ENCODE peak calls at places on chromosomes 2 and 18, in seven cellular contexts. One of them, this sample, is unnamed.

GRCh38 chr2:133317161-133317560 is 251.1 kb downstream of the NCKAP5 start:
- DNase-seq in AG04450: no peak
- DNase-seq in hepatocyte: no peak
- DNase-seq in ovary: no peak
- DNase-seq in dorsolateral prefrontal cortex: no peak
- DNase-seq in progenitor cell of endocrine pancreas: no peak
- DNase-seq in fibroblast of lung: no peak
- DNase-seq in this sample: no peak

GRCh38 chr2:141711627-141712026 is 419.2 kb downstream of the LRP1B start:
- DNase-seq in fibroblast of lung: no peak
- DNase-seq in hepatocyte: no peak
- DNase-seq in AG04450: no peak
- DNase-seq in progenitor cell of endocrine pancreas: no peak
- DNase-seq in ovary: no peak
- DNase-seq in dorsolateral prefrontal cortex: no peak
- DNase-seq in this sample: no peak

GRCh38 chr2:189092936-189093335 is 86.6 kb downstream of the COL5A2 start:
- DNase-seq in dorsolateral prefrontal cortex: no peak
- DNase-seq in progenitor cell of endocrine pancreas: no peak
- DNase-seq in fibroblast of lung: peak; percentile 97
- DNase-seq in hepatocyte: no peak
- DNase-seq in ovary: peak; percentile 23
- DNase-seq in AG04450: no peak
- DNase-seq in this sample: no peak

GRCh38 chr2:38178556-38179419 is 102.8 kb upstream of the CYP1B1 start:
- DNase-seq in dorsolateral prefrontal cortex: no peak
- DNase-seq in ovary: peak; percentile 36
- DNase-seq in progenitor cell of endocrine pancreas: no peak
- DNase-seq in hepatocyte: peak; percentile 34
- DNase-seq in fibroblast of lung: peak; percentile 91
- DNase-seq in AG04450: no peak
- DNase-seq in this sample: peak; percentile 4

GRCh38 chr2:205407984-205408383 is 274.3 kb upstream of the NRP2 start:
- DNase-seq in progenitor cell of endocrine pancreas: no peak
- DNase-seq in fibroblast of lung: peak; percentile 87
- DNase-seq in dorsolateral prefrontal cortex: no peak
- DNase-seq in AG04450: peak; percentile 75
- DNase-seq in ovary: no peak
- DNase-seq in hepatocyte: no peak
- DNase-seq in this sample: no peak

GRCh38 chr18:54223568-54224241 is 764 bp downstream of the MBD2 start:
- DNase-seq in fibroblast of lung: peak; percentile 94
- DNase-seq in hepatocyte: peak; percentile 67
- DNase-seq in dorsolateral prefrontal cortex: peak; percentile 41
- DNase-seq in progenitor cell of endocrine pancreas: no peak
- DNase-seq in AG04450: peak; percentile 80
- DNase-seq in ovary: peak; percentile 50
- DNase-seq in this sample: peak; percentile 46

GRCh38 chr2:188132385-188132784 is 159.3 kb upstream of the GULP1 start:
- DNase-seq in dorsolateral prefrontal cortex: peak; percentile 35
- DNase-seq in fibroblast of lung: no peak
- DNase-seq in hepatocyte: peak; percentile 10
- DNase-seq in ovary: no peak
- DNase-seq in progenitor cell of endocrine pancreas: no peak
- DNase-seq in AG04450: no peak
- DNase-seq in this sample: no peak

GRCh38 chr2:85133751-85134254 is 611 bp downstream of the TCF7L1 start:
- DNase-seq in progenitor cell of endocrine pancreas: peak; percentile 41
- DNase-seq in ovary: peak; percentile 59
- DNase-seq in AG04450: no peak
- DNase-seq in hepatocyte: peak; percentile 57
- DNase-seq in fibroblast of lung: peak; percentile 42
- DNase-seq in dorsolateral prefrontal cortex: no peak
- DNase-seq in this sample: peak; percentile 46

GRCh38 chr2:20611077-20611843 is 39.6 kb downstream of the HS1BP3 start:
- DNase-seq in fibroblast of lung: peak; percentile 97
- DNase-seq in AG04450: peak; percentile 68
- DNase-seq in progenitor cell of endocrine pancreas: no peak
- DNase-seq in ovary: peak; percentile 85
- DNase-seq in hepatocyte: peak; percentile 69
- DNase-seq in dorsolateral prefrontal cortex: peak; percentile 27
- DNase-seq in this sample: peak; percentile 81

GRCh38 chr18:45448871-45449270 is 166.4 kb upstream of the SLC14A2 start:
- DNase-seq in hepatocyte: no peak
- DNase-seq in progenitor cell of endocrine pancreas: no peak
- DNase-seq in ovary: no peak
- DNase-seq in AG04450: no peak
- DNase-seq in fibroblast of lung: no peak
- DNase-seq in dorsolateral prefrontal cortex: no peak
- DNase-seq in this sample: no peak

GRCh38 chr2:224241812-224242211 is 160.1 kb downstream of the FAM124B start:
- DNase-seq in hepatocyte: no peak
- DNase-seq in progenitor cell of endocrine pancreas: no peak
- DNase-seq in dorsolateral prefrontal cortex: no peak
- DNase-seq in ovary: no peak
- DNase-seq in AG04450: no peak
- DNase-seq in fibroblast of lung: no peak
- DNase-seq in this sample: no peak

GRCh38 chr2:75619992-75620740 is 26.4 kb upstream of the MRPL19 start:
- DNase-seq in dorsolateral prefrontal cortex: no peak
- DNase-seq in fibroblast of lung: peak; percentile 56
- DNase-seq in ovary: no peak
- DNase-seq in hepatocyte: no peak
- DNase-seq in AG04450: no peak
- DNase-seq in progenitor cell of endocrine pancreas: no peak
- DNase-seq in this sample: no peak

GRCh38 chr2:108542071-108542470 is 7.8 kb downstream of the LIMS1 start:
- DNase-seq in dorsolateral prefrontal cortex: no peak
- DNase-seq in progenitor cell of endocrine pancreas: no peak
- DNase-seq in fibroblast of lung: peak; percentile 77
- DNase-seq in AG04450: no peak
- DNase-seq in ovary: no peak
- DNase-seq in hepatocyte: no peak
- DNase-seq in this sample: no peak

GRCh38 chr2:218859556-218859993 is at the start of gene WNT6:
- DNase-seq in hepatocyte: no peak
- DNase-seq in progenitor cell of endocrine pancreas: no peak
- DNase-seq in fibroblast of lung: no peak
- DNase-seq in dorsolateral prefrontal cortex: no peak
- DNase-seq in AG04450: no peak
- DNase-seq in ovary: no peak
- DNase-seq in this sample: no peak

GRCh38 chr2:240567872-240568677 is at the start of gene RNPEPL1:
- DNase-seq in AG04450: no peak
- DNase-seq in progenitor cell of endocrine pancreas: peak; percentile 49
- DNase-seq in dorsolateral prefrontal cortex: peak; percentile 28
- DNase-seq in hepatocyte: peak; percentile 83
- DNase-seq in ovary: peak; percentile 28
- DNase-seq in fibroblast of lung: peak; percentile 29
- DNase-seq in this sample: peak; percentile 64

GRCh38 chr18:24027156-24027555 is 12.6 kb downstream of the TTC39C start:
- DNase-seq in dorsolateral prefrontal cortex: no peak
- DNase-seq in hepatocyte: no peak
- DNase-seq in progenitor cell of endocrine pancreas: no peak
- DNase-seq in AG04450: peak; percentile 75
- DNase-seq in ovary: peak; percentile 69
- DNase-seq in fibroblast of lung: peak; percentile 92
- DNase-seq in this sample: no peak

GRCh38 chr2:3681625-3682024 is 21.8 kb upstream of the DCDC2C start:
- DNase-seq in progenitor cell of endocrine pancreas: no peak
- DNase-seq in ovary: no peak
- DNase-seq in hepatocyte: no peak
- DNase-seq in AG04450: no peak
- DNase-seq in fibroblast of lung: no peak
- DNase-seq in dorsolateral prefrontal cortex: no peak
- DNase-seq in this sample: no peak

GRCh38 chr2:57877811-57878572 is 168.6 kb upstream of the VRK2 start:
- DNase-seq in dorsolateral prefrontal cortex: no peak
- DNase-seq in progenitor cell of endocrine pancreas: no peak
- DNase-seq in fibroblast of lung: peak; percentile 9
- DNase-seq in hepatocyte: no peak
- DNase-seq in ovary: no peak
- DNase-seq in AG04450: no peak
- DNase-seq in this sample: no peak

GRCh38 chr2:96870631-96871255 is 863 bp upstream of the SEMA4C start:
- DNase-seq in progenitor cell of endocrine pancreas: no peak
- DNase-seq in hepatocyte: peak; percentile 58
- DNase-seq in fibroblast of lung: no peak
- DNase-seq in ovary: peak; percentile 56
- DNase-seq in AG04450: no peak
- DNase-seq in dorsolateral prefrontal cortex: no peak
- DNase-seq in this sample: no peak

GRCh38 chr18:22194151-22194598 is 24.8 kb downstream of the GATA6 start:
- DNase-seq in AG04450: no peak
- DNase-seq in progenitor cell of endocrine pancreas: peak; percentile 45
- DNase-seq in ovary: no peak
- DNase-seq in dorsolateral prefrontal cortex: no peak
- DNase-seq in hepatocyte: peak; percentile 82
- DNase-seq in fibroblast of lung: no peak
- DNase-seq in this sample: peak; percentile 68

GRCh38 chr2:64649013-64649484 is 4.7 kb downstream of the SERTAD2 start:
- DNase-seq in progenitor cell of endocrine pancreas: no peak
- DNase-seq in ovary: no peak
- DNase-seq in dorsolateral prefrontal cortex: no peak
- DNase-seq in fibroblast of lung: no peak
- DNase-seq in hepatocyte: peak; percentile 73
- DNase-seq in AG04450: no peak
- DNase-seq in this sample: peak; percentile 31

GRCh38 chr2:41410011-41410410 is 637.8 kb upstream of the PKDCC start:
- DNase-seq in hepatocyte: no peak
- DNase-seq in dorsolateral prefrontal cortex: no peak
- DNase-seq in progenitor cell of endocrine pancreas: no peak
- DNase-seq in ovary: no peak
- DNase-seq in fibroblast of lung: no peak
- DNase-seq in AG04450: no peak
- DNase-seq in this sample: peak; percentile 6

GRCh38 chr18:41146301-41146700 is 808.7 kb upstream of the PIK3C3 start:
- DNase-seq in ovary: no peak
- DNase-seq in progenitor cell of endocrine pancreas: no peak
- DNase-seq in hepatocyte: no peak
- DNase-seq in dorsolateral prefrontal cortex: no peak
- DNase-seq in fibroblast of lung: no peak
- DNase-seq in AG04450: no peak
- DNase-seq in this sample: no peak
- TF ChIP-seq CTCF in ovary: no peak
- TF ChIP-seq CTCF in progenitor cell of endocrine pancreas: no peak
- TF ChIP-seq CTCF in hepatocyte: no peak
- TF ChIP-seq CTCF in dorsolateral prefrontal cortex: no peak
- TF ChIP-seq CTCF in fibroblast of lung: no peak
- TF ChIP-seq CTCF in AG04450: no peak
- TF ChIP-seq CTCF in this sample: no peak

DNA sequence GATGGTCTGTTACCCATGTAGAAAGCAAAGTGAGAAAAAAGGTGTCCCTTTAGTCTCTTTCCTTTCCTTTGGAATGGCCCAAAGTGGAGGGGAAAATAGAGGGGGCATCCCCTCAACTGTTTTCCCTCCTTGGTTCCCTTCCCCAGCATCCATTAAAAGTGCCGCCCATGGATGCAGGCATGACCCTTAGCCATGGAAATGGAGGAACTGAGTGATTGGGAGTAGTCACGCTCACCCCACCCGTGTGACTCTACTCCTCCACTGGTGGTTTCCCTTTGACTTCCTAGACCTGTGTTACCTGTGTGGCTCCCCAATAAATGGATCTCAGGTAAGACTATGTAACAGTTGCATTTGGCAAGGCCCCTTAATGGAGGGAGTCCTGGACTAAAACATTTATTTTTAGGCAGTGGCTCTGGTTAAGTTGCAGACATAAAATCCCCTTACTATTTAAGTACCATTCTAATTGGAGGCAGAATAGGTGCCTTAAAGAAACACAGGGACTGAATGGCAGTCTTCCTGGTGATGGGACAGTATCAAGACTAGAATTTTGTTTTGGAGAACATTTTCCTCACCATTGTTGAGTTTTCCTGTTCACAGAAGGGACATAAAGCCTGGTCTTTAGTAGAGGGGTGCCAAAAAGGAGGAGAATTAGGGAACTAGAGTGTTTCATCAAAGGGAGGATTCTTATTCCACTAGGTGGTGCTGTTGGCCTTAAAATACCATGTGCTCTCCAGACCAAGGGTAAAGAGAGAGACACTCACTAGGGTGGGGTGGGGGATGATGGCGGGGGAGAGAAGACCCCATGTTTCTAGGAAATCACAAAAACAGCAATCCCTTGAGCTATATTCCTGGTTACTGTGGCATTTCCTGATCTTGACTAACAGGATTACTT is 25.7 kb upstream of the PLA2R1 start:
- DNase-seq in hepatocyte: no peak
- DNase-seq in dorsolateral prefrontal cortex: no peak
- DNase-seq in fibroblast of lung: no peak
- DNase-seq in AG04450: no peak
- DNase-seq in progenitor cell of endocrine pancreas: no peak
- DNase-seq in ovary: no peak
- DNase-seq in this sample: peak; percentile 5
- TF ChIP-seq CTCF in hepatocyte: no peak
- TF ChIP-seq CTCF in dorsolateral prefrontal cortex: no peak
- TF ChIP-seq CTCF in fibroblast of lung: no peak
- TF ChIP-seq CTCF in AG04450: peak; percentile 27
- TF ChIP-seq CTCF in progenitor cell of endocrine pancreas: no peak
- TF ChIP-seq CTCF in ovary: no peak
- TF ChIP-seq CTCF in this sample: peak; percentile 18

GRCh38 chr2:31888550-31888949 is 122.3 kb downstream of the MEMO1 start:
- DNase-seq in dorsolateral prefrontal cortex: no peak
- DNase-seq in fibroblast of lung: no peak
- DNase-seq in ovary: no peak
- DNase-seq in AG04450: no peak
- DNase-seq in hepatocyte: no peak
- DNase-seq in progenitor cell of endocrine pancreas: no peak
- DNase-seq in this sample: no peak

GRCh38 chr2:31889044-31889443 is 121.8 kb downstream of the MEMO1 start:
- DNase-seq in ovary: no peak
- DNase-seq in progenitor cell of endocrine pancreas: no peak
- DNase-seq in dorsolateral prefrontal cortex: no peak
- DNase-seq in fibroblast of lung: no peak
- DNase-seq in AG04450: no peak
- DNase-seq in hepatocyte: no peak
- DNase-seq in this sample: no peak

DNA sequence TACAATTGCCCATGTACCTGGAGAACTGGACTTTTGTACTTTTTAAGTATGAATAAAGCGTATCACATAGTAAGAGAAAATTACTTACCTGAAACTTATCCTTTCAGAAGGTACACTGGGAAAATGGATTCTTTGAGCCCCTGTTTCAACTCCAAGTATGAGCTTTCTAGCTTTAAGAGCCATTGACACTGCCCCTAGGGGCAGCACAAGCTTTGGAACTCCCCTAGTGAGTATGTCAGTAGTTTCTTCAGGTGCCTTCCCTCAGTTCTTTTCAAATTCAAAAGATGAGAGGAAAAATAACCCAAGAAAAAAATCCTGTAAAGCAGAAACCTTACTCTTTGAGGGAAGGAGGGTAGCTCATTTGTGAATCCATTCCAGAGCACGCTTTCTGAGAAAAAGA is 124.1 kb downstream of the MEMO1 start:
- DNase-seq in fibroblast of lung: no peak
- DNase-seq in dorsolateral prefrontal cortex: no peak
- DNase-seq in progenitor cell of endocrine pancreas: no peak
- DNase-seq in hepatocyte: peak; percentile 11
- DNase-seq in AG04450: no peak
- DNase-seq in ovary: no peak
- DNase-seq in this sample: peak; percentile 10
- TF ChIP-seq CTCF in fibroblast of lung: no peak
- TF ChIP-seq CTCF in dorsolateral prefrontal cortex: no peak
- TF ChIP-seq CTCF in progenitor cell of endocrine pancreas: peak; percentile 55
- TF ChIP-seq CTCF in hepatocyte: peak; percentile 30
- TF ChIP-seq CTCF in AG04450: peak; percentile 43
- TF ChIP-seq CTCF in ovary: no peak
- TF ChIP-seq CTCF in this sample: no peak

GRCh38 chr2:201984800-201985525 is 48.7 kb upstream of the FZD7 start:
- DNase-seq in dorsolateral prefrontal cortex: peak; percentile 90
- DNase-seq in AG04450: no peak
- DNase-seq in progenitor cell of endocrine pancreas: no peak
- DNase-seq in hepatocyte: no peak
- DNase-seq in ovary: peak; percentile 12
- DNase-seq in fibroblast of lung: no peak
- DNase-seq in this sample: no peak
- TF ChIP-seq CTCF in dorsolateral prefrontal cortex: peak; percentile 26
- TF ChIP-seq CTCF in AG04450: no peak
- TF ChIP-seq CTCF in progenitor cell of endocrine pancreas: no peak
- TF ChIP-seq CTCF in hepatocyte: no peak
- TF ChIP-seq CTCF in ovary: no peak
- TF ChIP-seq CTCF in fibroblast of lung: no peak
- TF ChIP-seq CTCF in this sample: no peak